ENCODE peak calls at places on chromosome 18, in seven cellular contexts. F is GM20000, T is transverse colon, S is heart left ventricle, K is epithelial cell of esophagus, U is astrocyte of the cerebellum, V is fibroblast of villous mesenchyme. C is an unnamed sample.
A peak's percentile ranks its signal among the peaks of the same experiment; 100 is the strongest.

GRCh38 chr18:79919089-79919488 is 32.4 kb downstream of the SLC66A2 start:
- DNase-seq in S (no peak), T (peak; percentile 5), V (no peak), U (no peak), F (peak; percentile 23), K (no peak), C (no peak)

GRCh38 chr18:38695559-38696270 is 1130.1 kb upstream of the CELF4 start:
- DNase-seq in V (no peak), S (no peak), U (no peak), K (peak; percentile 94), F (no peak), T (no peak), C (no peak)

GRCh38 chr18:58106674-58107058 is 62.6 kb downstream of the NEDD4L start:
- DNase-seq in F (no peak), V (no peak), U (no peak), T (no peak), K (no peak), S (no peak), C (no peak)

GRCh38 chr18:61803393-61803792 is 89.4 kb downstream of the RNF152 start:
- DNase-seq in S (no peak), F (no peak), T (no peak), V (no peak), U (no peak), K (no peak), C (no peak)

GRCh38 chr18:58135170-58135569 is 91.1 kb downstream of the NEDD4L start:
- DNase-seq in S (no peak), F (peak; percentile 33), U (peak; percentile 93), V (peak; percentile 96), K (no peak), T (peak; percentile 4), C (no peak)

GRCh38 chr18:37299471-37300304 is 265.9 kb downstream of the CELF4 start:
- DNase-seq in S (peak; percentile 85), U (peak; percentile 94), F (no peak), T (peak; percentile 79), K (peak; percentile 90), V (peak; percentile 91), C (peak; percentile 93)

GRCh38 chr18:32552421-32553030 is 81.8 kb upstream of the GAREM1 start:
- DNase-seq in S (peak; percentile 36), V (peak; percentile 67), U (peak; percentile 55), K (peak; percentile 85), F (peak; percentile 68), T (peak; percentile 70), C (peak; percentile 49)

GRCh38 chr18:57461652-57462269 is 26.6 kb downstream of the ONECUT2 start:
- DNase-seq in V (no peak), F (no peak), T (no peak), S (no peak), U (no peak), K (no peak), C (no peak)

GRCh38 chr18:63882333-63883141 is 5.0 kb upstream of the SERPINB2 start:
- DNase-seq in S (peak; percentile 10), F (no peak), U (peak; percentile 15), T (no peak), V (peak; percentile 87), K (peak; percentile 99), C (no peak)

GRCh38 chr18:59220784-59221765 is 1.1 kb downstream of the GRP start:
- DNase-seq in S (no peak), F (no peak), U (no peak), V (no peak), K (peak; percentile 13), T (no peak), C (no peak)

GRCh38 chr18:79917351-79918088 is 33.9 kb downstream of the SLC66A2 start:
- DNase-seq in K (no peak), U (no peak), F (peak; percentile 30), T (no peak), V (no peak), S (no peak), C (no peak)

GRCh38 chr18:12032786-12033642 is 51.7 kb downstream of the IMPA2 start:
- DNase-seq in K (peak; percentile 46), T (no peak), U (no peak), F (no peak), S (no peak), V (peak; percentile 81), C (no peak)

GRCh38 chr18:9851511-9851910 is 34.3 kb upstream of the TXNDC2 start:
- DNase-seq in T (no peak), U (no peak), V (peak; percentile 57), S (no peak), K (peak; percentile 69), F (no peak), C (no peak)

GRCh38 chr18:74840492-74841167 is 243.0 kb downstream of the ZNF407 start:
- DNase-seq in F (no peak), U (no peak), S (no peak), V (peak; percentile 39), T (no peak), K (peak; percentile 83), C (no peak)

GRCh38 chr18:75341267-75341666 is 86.2 kb downstream of the SMIM21 start:
- DNase-seq in T (no peak), U (peak; percentile 51), V (peak; percentile 11), F (no peak), K (no peak), S (no peak), C (peak; percentile 40)

GRCh38 chr18:42087876-42088275 is 132.8 kb downstream of the PIK3C3 start:
- DNase-seq in U (no peak), K (no peak), V (no peak), F (no peak), S (no peak), T (no peak), C (no peak)

GRCh38 chr18:77108001-77108692 is 24.4 kb downstream of the MBP start:
- DNase-seq in F (no peak), S (peak; percentile 61), K (no peak), V (peak; percentile 97), T (peak; percentile 51), U (peak; percentile 50), C (peak; percentile 73)

GRCh38 chr18:58529714-58530354 is 99.1 kb downstream of the ALPK2 start:
- DNase-seq in V (peak; percentile 70), F (peak; percentile 61), S (peak; percentile 30), T (peak; percentile 71), U (peak; percentile 60), K (peak; percentile 57), C (no peak)

GRCh38 chr18:58862404-58862803 is 2.3 kb upstream of the ZNF532 start:
- DNase-seq in K (peak; percentile 4), V (no peak), F (no peak), T (no peak), U (no peak), S (no peak), C (no peak)

GRCh38 chr18:32208012-32208411 is 18.2 kb downstream of the MEP1B start:
- DNase-seq in U (no peak), T (peak; percentile 74), K (no peak), F (no peak), S (no peak), V (no peak), C (no peak)

GRCh38 chr18:67266591-67267237 is 249.8 kb downstream of the DSEL start:
- DNase-seq in K (peak; percentile 41), F (no peak), V (peak; percentile 60), U (no peak), S (no peak), T (no peak), C (no peak)

GRCh38 chr18:72207280-72207679 is 336.9 kb downstream of the CBLN2 start:
- DNase-seq in K (no peak), S (no peak), V (no peak), U (no peak), T (no peak), F (no peak), C (no peak)

GRCh38 chr18:2846241-2846637 is 567 bp upstream of the EMILIN2 start:
- DNase-seq in U (no peak), F (peak; percentile 69), S (no peak), K (no peak), V (peak; percentile 47), T (no peak), C (no peak)

GRCh38 chr18:39698436-39698835 is 2132.8 kb upstream of the CELF4 start:
- DNase-seq in V (peak; percentile 44), T (no peak), F (no peak), U (no peak), K (no peak), S (no peak), C (no peak)

GRCh38 chr18:9804517-9805104 is 81.2 kb upstream of the TXNDC2 start:
- DNase-seq in V (no peak), T (no peak), K (no peak), F (no peak), U (no peak), S (no peak), C (no peak)

DNA sequence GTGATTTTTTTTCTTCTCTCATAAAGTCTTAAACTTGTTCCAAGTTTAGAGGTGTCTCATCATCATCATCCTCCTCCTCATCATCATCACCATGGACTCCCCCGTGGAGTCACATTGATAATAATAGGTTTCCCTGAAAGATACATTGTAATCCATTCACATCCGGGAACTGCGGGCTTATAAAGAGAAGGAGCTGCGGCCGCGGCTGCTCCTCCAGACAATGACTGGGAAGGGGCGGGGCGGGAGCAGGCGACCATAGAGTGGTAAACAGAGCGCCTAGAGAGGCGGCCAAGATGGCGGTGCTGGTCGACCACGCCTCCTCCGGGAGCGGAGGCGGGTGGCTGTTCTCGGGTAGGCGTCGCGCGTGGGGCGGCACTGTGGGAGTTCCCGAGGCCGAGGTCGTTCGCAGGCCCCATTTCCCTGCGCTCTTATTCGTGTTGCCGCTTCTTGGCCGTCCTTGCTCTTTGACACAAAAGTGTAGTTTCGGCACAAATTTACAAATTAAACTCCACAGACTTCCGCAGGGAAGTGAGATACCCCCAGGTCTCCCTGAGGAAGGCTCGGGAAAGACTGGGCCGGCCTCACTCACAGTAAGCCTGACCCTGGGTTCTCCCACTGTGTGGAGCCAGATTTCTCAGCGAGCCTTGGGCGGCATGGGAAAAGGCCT is 1.8 kb upstream of the TCF4 start:
- DNase-seq in U (peak; percentile 92), T (peak; percentile 92), V (peak; percentile 96), K (peak; percentile 96), S (peak; percentile 98), F (peak; percentile 65), C (peak; percentile 97)
- TF ChIP-seq CTCF in U (no peak), T (no peak), V (no peak), K (no peak), S (no peak), F (no peak), C (no peak)

DNA sequence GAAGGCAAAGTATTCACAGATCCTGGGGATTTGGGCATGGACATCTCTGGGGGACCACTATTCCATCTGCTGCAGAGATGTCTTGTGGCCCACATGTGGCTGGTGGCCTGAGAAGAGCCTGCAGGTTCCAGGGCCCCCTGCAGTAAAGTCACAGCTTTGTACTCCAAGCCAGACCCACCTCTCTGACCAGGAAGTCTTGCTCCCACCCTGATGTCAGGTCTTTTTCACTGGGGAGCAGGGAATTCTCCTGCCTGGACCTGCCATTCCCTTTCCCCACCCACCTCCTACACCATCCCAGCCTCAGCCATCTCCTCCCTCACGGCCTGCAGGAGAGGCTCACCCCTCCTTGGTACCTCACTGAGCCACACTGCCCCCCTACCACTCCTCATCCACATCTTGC is 211.8 kb downstream of the SMAD2 start:
- DNase-seq in V (no peak), T (no peak), U (no peak), S (no peak), K (no peak), F (no peak), C (no peak)
- TF ChIP-seq CTCF in V (no peak), T (no peak), U (no peak), S (no peak), K (no peak), F (no peak), C (no peak)

GRCh38 chr18:44458777-44459176 is 221.9 kb upstream of the SETBP1 start:
- DNase-seq in V (peak; percentile 9), U (peak; percentile 45), K (peak; percentile 93), F (no peak), S (no peak), T (no peak), C (no peak)
- TF ChIP-seq CTCF in V (peak; percentile 8), U (peak; percentile 33), K (peak; percentile 47), F (no peak), S (no peak), T (no peak), C (no peak)

GRCh38 chr18:24428709-24429108 is 2.2 kb downstream of the IMPACT start:
- DNase-seq in K (peak; percentile 33), F (no peak), U (no peak), V (no peak), T (no peak), S (no peak), C (no peak)
- TF ChIP-seq CTCF in K (peak; percentile 56), F (no peak), U (peak; percentile 12), V (no peak), T (no peak), S (no peak), C (no peak)

C was measured in ovary.